ENCODE peak calls at places on chromosomes 6 and 20, in four cellular contexts. P is astrocyte of the cerebellum, L is D721Med, R is GM06990. G is an unnamed sample.

GRCh38 chr6:38172739-38173415 is 353.4 kb downstream of the ZFAND3 start:
- DNase-seq in L (no peak), R (no peak), P (no peak), G (no peak)

GRCh38 chr20:20009784-20010253 is 7.3 kb upstream of the NAA20 start:
- DNase-seq in R (no peak), L (no peak), P (no peak), G (no peak)

GRCh38 chr6:38713812-38714211 is 1.3 kb upstream of the DNAH8 start:
- DNase-seq in P (no peak), R (no peak), L (no peak), G (no peak)

GRCh38 chr6:72849346-72849745 is 227.5 kb downstream of the KCNQ5 start:
- DNase-seq in L (no peak), P (no peak), R (no peak), G (no peak)

GRCh38 chr20:10316582-10316981 is 98.0 kb downstream of the SNAP25 start:
- DNase-seq in P (no peak), L (no peak), R (no peak), G (peak; percentile 3)

GRCh38 chr20:20102163-20102562 is 49.8 kb downstream of the CFAP61 start:
- DNase-seq in R (no peak), P (no peak), L (no peak), G (no peak)

GRCh38 chr20:23235173-23236027 is 115.2 kb upstream of the NXT1 start:
- DNase-seq in R (no peak), P (no peak), L (no peak), G (peak; percentile 23)

GRCh38 chr6:21665101-21665435 is 71.5 kb downstream of the SOX4 start:
- DNase-seq in R (no peak), L (no peak), P (no peak), G (no peak)

GRCh38 chr6:160174681-160175080 is 53.1 kb downstream of the SLC22A1 start:
- DNase-seq in R (no peak), P (no peak), L (no peak), G (no peak)

GRCh38 chr6:150672792-150673191 is 73.1 kb downstream of the PLEKHG1 start:
- DNase-seq in L (no peak), P (no peak), R (no peak), G (no peak)

GRCh38 chr20:12838261-12838866 is 170.4 kb upstream of the SPTLC3 start:
- DNase-seq in P (no peak), L (no peak), R (no peak), G (no peak)

GRCh38 chr20:39835040-39835842 is 853.8 kb downstream of the MAFB start:
- DNase-seq in R (no peak), L (no peak), P (no peak), G (no peak)

GRCh38 chr6:139291813-139292619 is at the start of gene TXLNB:
- DNase-seq in P (peak; percentile 50), L (no peak), R (peak; percentile 50), G (no peak)

GRCh38 chr6:128455959-128456358 is 64.4 kb downstream of the PTPRK start:
- DNase-seq in L (no peak), R (no peak), P (no peak), G (no peak)

GRCh38 chr20:6051505-6051904 is 2.4 kb downstream of the LRRN4 start:
- DNase-seq in L (no peak), P (peak; percentile 73), R (no peak), G (peak; percentile 49)

GRCh38 chr6:37985355-37985754 is 165.8 kb downstream of the ZFAND3 start:
- DNase-seq in P (no peak), R (no peak), L (no peak), G (no peak)

GRCh38 chr20:10644458-10645204 is 29.2 kb downstream of the JAG1 start:
- DNase-seq in L (no peak), R (no peak), P (no peak), G (no peak)

GRCh38 chr6:25366785-25367657 is 87.8 kb downstream of the CARMIL1 start:
- DNase-seq in L (no peak), P (no peak), R (peak; percentile 18), G (no peak)

GRCh38 chr20:63377256-63378114 is 16.3 kb upstream of the CHRNA4 start:
- DNase-seq in R (no peak), L (no peak), P (no peak), G (no peak)

GRCh38 chr20:20737158-20737557 is 24.7 kb upstream of the RALGAPA2 start:
- DNase-seq in P (no peak), L (no peak), R (no peak), G (no peak)

GRCh38 chr6:36131517-36132220 is 1.4 kb downstream of the MAPK13 start:
- DNase-seq in L (no peak), R (peak; percentile 81), P (no peak), G (peak; percentile 62)

GRCh38 chr6:470901-471448 is 79.4 kb downstream of the IRF4 start:
- DNase-seq in R (peak; percentile 69), L (no peak), P (no peak), G (no peak)

GRCh38 chr6:130849501-130850039 is 22.4 kb downstream of the SMLR1 start:
- DNase-seq in R (no peak), L (no peak), P (no peak), G (no peak)

GRCh38 chr6:71886184-71887005 is at the start of gene RIMS1:
- DNase-seq in L (no peak), P (no peak), R (peak; percentile 66), G (peak; percentile 43)

GRCh38 chr6:1127597-1128288 is 184.2 kb upstream of the FOXQ1 start:
- DNase-seq in R (no peak), P (no peak), L (no peak), G (no peak)

GRCh38 chr6:36154286-36154685 is 24.0 kb downstream of the MAPK13 start:
- DNase-seq in R (no peak), P (no peak), L (no peak), G (peak; percentile 54)

GRCh38 chr6:12147557-12148316 is 135.6 kb downstream of the HIVEP1 start:
- DNase-seq in R (no peak), L (no peak), P (no peak), G (no peak)
- TF ChIP-seq CTCF in R (no peak), L (no peak), P (no peak), G (no peak)

DNA sequence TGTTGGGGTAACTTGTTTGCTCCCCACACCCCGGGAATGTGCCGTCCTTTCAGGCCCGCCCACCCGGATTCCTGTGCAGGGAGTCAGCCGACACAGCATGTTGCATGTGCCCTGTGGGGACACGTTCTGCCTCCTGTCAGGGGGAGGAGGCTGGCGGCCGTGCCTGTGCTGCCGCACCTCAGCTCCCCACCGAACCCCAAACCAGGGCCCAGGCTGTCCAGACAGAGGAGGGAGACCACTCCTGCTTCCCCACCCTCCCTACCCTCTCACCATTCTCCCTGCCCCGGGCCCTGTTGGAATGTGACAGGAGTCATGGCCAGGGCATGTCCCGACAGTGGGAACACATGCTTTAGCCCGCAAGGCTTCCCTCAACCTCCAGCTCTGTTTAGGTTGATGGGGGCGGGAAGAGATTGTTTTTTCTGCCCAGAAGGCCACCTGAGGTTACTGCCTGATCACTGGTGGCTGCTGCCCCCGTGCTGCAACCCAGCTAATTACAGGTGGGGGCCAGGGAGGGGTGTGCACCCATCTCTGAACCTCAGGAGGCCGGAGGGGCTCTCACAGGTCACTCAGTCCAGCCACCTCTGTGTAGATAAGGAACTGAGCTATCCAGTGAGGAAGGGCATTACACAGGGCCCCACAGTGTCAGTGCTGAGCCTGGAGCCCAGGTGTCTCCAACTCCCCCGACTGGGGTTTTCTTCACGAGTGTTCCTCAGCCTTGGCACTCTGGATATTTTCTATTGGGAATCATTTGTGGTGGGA is 13.6 kb downstream of the LRRC73 start:
- DNase-seq in R (no peak), P (no peak), L (peak; percentile 70), G (peak; percentile 75)
- TF ChIP-seq CTCF in R (peak; percentile 53), P (peak; percentile 62), L (peak; percentile 32), G (peak; percentile 89)

DNA sequence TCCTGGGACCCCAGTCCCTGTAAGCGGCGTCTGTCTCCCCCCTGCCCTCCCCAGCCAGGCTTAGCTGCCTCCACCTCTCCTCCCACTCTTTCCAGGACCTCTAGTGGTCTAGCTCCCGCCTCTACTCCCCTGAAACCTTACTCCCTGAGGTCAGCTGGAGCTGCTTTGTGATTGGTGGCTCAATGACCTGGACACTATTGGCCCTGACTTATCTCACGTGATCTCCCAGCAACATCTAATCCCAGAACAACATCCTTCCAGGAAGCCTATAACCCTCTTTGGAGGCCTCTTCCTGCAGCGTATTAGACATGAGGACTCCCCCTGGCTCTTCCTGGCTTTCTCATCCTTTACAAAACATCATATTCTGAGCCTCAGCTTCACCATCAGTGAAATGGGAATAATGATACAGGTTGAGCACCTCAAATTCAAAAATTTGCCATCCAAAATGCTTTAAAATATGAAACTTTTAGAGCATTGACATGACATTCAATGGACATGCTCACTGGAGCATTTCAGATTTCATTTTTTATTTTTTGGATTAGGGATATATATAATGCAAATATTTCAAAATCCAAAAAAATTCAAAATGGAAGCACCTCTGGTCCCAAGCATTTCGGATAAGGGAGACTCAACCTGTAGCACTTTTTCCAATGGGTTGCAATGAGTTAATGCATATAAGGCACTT is 16.3 kb upstream of the SRC start:
- DNase-seq in L (no peak), P (no peak), R (no peak), G (no peak)
- TF ChIP-seq CTCF in L (no peak), P (no peak), R (no peak), G (no peak)

GRCh38 chr6:117276778-117277177 is 11.4 kb downstream of the VGLL2 start:
- DNase-seq in P (no peak), R (no peak), L (no peak), G (no peak)

GRCh38 chr6:117275711-117276110 is 10.4 kb downstream of the VGLL2 start:
- DNase-seq in L (no peak), P (no peak), R (no peak), G (no peak)

GRCh38 chr6:117275205-117275604 is 9.8 kb downstream of the VGLL2 start:
- DNase-seq in R (no peak), L (no peak), P (no peak), G (no peak)

DNA sequence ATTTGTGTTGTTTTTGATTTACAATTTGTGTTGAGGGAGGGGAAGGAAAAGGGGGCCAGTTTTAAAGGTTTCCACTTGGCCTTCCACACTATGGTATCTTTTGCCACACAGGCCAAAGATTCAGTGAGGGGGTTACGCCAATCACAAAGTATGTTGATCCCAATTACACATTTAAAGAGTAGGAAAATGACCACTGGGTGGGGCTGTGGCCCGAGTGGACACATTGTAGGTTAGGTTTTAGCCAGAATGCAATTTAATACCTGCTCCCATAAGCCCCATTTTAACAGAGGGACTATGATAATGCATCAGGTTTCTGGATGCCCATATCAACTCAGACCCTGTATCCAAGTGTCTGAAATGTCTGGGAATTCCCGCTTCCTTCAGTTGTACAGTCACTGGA is 15.6 kb downstream of the VGLL2 start:
- DNase-seq in R (no peak), L (no peak), P (no peak), G (peak; percentile 30)
- TF ChIP-seq CTCF in R (peak; percentile 14), L (peak; percentile 5), P (peak; percentile 23), G (no peak)

GRCh38 chr20:45963059-45964011 is 8.7 kb downstream of the ZNF335 start:
- DNase-seq in R (no peak), L (no peak), P (peak; percentile 27), G (peak; percentile 34)
- TF ChIP-seq CTCF in R (peak; percentile 39), L (peak; percentile 41), P (peak; percentile 31), G (peak; percentile 58)

GRCh38 chr20:38115205-38115604 is 49.9 kb downstream of the TGM2 start:
- DNase-seq in R (no peak), L (no peak), P (no peak), G (no peak)

GRCh38 chr20:38112249-38112942 is 52.7 kb downstream of the TGM2 start:
- DNase-seq in R (no peak), L (no peak), P (no peak), G (no peak)

GRCh38 chr20:38112943-38113294 is 52.2 kb downstream of the TGM2 start:
- DNase-seq in R (no peak), P (no peak), L (no peak), G (no peak)

GRCh38 chr20:38114353-38114791 is 50.7 kb downstream of the TGM2 start:
- DNase-seq in R (no peak), L (no peak), P (no peak), G (no peak)

GRCh38 chr20:38113401-38114325 is 51.4 kb downstream of the TGM2 start:
- DNase-seq in L (no peak), P (no peak), R (no peak), G (peak; percentile 86)
- TF ChIP-seq CTCF in L (no peak), P (peak; percentile 13), R (peak; percentile 35), G (peak; percentile 58)